ENCODE peak calls at places on chromosomes 7 and 10, in nine cellular contexts. L is Right ventricle myocardium superior; O is mucosa of descending colon; D is GM04503; E is PC-3; F is stimulated activated CD8-positive, alpha-beta memory T cell treated with anti-CD3 and anti-CD28 coated beads, Interleukin-12 subunit alpha, Interleukin-12 subunit beta, amount 100 ng/mL, for 4 hours; C is transverse colon; X is trophoblast cell; S is globus pallidus. N is an unnamed sample.
A peak's percentile ranks its signal among the peaks of the same experiment; 100 is the strongest.

GRCh38 chr10:126803394-126803793 is 101.8 kb upstream of the DOCK1 start:
- DNase-seq in D (no peak), L (no peak), C (no peak), E (no peak), X (no peak), F (no peak), S (no peak), O (no peak), N (no peak)

GRCh38 chr7:113652501-113652900 is 266.3 kb downstream of the PPP1R3A start:
- DNase-seq in E (no peak), L (no peak), X (peak; percentile 35), D (no peak), O (no peak), S (no peak), F (no peak), C (no peak), N (peak; percentile 50)

GRCh38 chr7:46291064-46291463 is 370.0 kb upstream of the IGFBP3 start:
- DNase-seq in L (no peak), F (no peak), S (no peak), E (peak; percentile 75), D (no peak), X (peak; percentile 77), C (no peak), O (no peak), N (peak; percentile 85)

GRCh38 chr10:116768786-116769185 is 26.4 kb upstream of the HSPA12A start:
- DNase-seq in F (no peak), D (no peak), X (no peak), E (peak; percentile 51), L (no peak), O (no peak), C (no peak), S (no peak), N (no peak)

GRCh38 chr7:28083159-28083997 is 97.2 kb downstream of the JAZF1 start:
- DNase-seq in C (no peak), D (no peak), O (no peak), E (no peak), S (no peak), L (no peak), X (peak; percentile 91), F (no peak), N (peak; percentile 91)

GRCh38 chr7:49397750-49398149 is 375.7 kb upstream of the VWC2 start:
- DNase-seq in S (no peak), L (no peak), F (no peak), X (no peak), O (no peak), D (no peak), E (no peak), C (no peak), N (no peak)

GRCh38 chr7:132402096-132402495 is 174.2 kb downstream of the PLXNA4 start:
- DNase-seq in F (no peak), L (no peak), D (no peak), C (no peak), O (no peak), S (no peak), E (no peak), X (no peak), N (no peak)

GRCh38 chr10:72611783-72612182 is 14.1 kb downstream of the MICU1 start:
- DNase-seq in S (no peak), L (no peak), C (no peak), F (no peak), O (no peak), X (no peak), D (no peak), E (no peak), N (no peak)

GRCh38 chr10:52115823-52116222 is 198.3 kb upstream of the DKK1 start:
- DNase-seq in C (no peak), L (no peak), D (no peak), F (no peak), X (no peak), S (no peak), O (no peak), E (peak; percentile 91), N (peak; percentile 2)

GRCh38 chr7:71563276-71563675 is 431.3 kb downstream of the GALNT17 start:
- DNase-seq in C (no peak), O (no peak), E (no peak), X (no peak), S (no peak), L (no peak), F (no peak), D (no peak), N (no peak)

GRCh38 chr10:29917311-29917710 is 142.1 kb downstream of the JCAD start:
- DNase-seq in E (no peak), O (no peak), S (no peak), C (no peak), D (no peak), X (no peak), L (no peak), F (no peak), N (no peak)

GRCh38 chr7:139620676-139621344 is 97.3 kb downstream of the CLEC2L start:
- DNase-seq in X (peak; percentile 76), E (peak; percentile 57), L (no peak), O (peak; percentile 69), D (no peak), C (peak; percentile 49), S (no peak), F (no peak), N (peak; percentile 39)

GRCh38 chr7:72190166-72190565 is 222.0 kb downstream of the CALN1 start:
- DNase-seq in E (no peak), F (no peak), X (no peak), S (no peak), D (no peak), L (no peak), O (no peak), C (no peak), N (no peak)

GRCh38 chr10:71486465-71487114 is 89.9 kb downstream of the CDH23 start:
- DNase-seq in L (peak; percentile 76), C (peak; percentile 71), O (peak; percentile 79), S (peak; percentile 37), F (no peak), D (no peak), X (peak; percentile 85), E (peak; percentile 50), N (peak; percentile 54)

GRCh38 chr7:17406756-17407155 is 108.3 kb downstream of the AHR start:
- DNase-seq in O (no peak), S (no peak), D (no peak), C (no peak), F (no peak), L (no peak), E (no peak), X (peak; percentile 53), N (peak; percentile 63)

GRCh38 chr7:2412587-2413201 is 9.3 kb downstream of the CHST12 start:
- DNase-seq in O (no peak), X (no peak), S (no peak), D (no peak), F (no peak), C (no peak), L (no peak), E (no peak), N (no peak)

GRCh38 chr7:38840736-38841460 is 68.1 kb downstream of the VPS41 start:
- DNase-seq in F (no peak), C (no peak), O (no peak), X (peak; percentile 26), L (no peak), E (peak; percentile 44), S (no peak), D (peak; percentile 60), N (peak; percentile 23)

GRCh38 chr10:6401066-6401465 is 179.0 kb downstream of the PRKCQ start:
- DNase-seq in D (no peak), O (no peak), E (no peak), S (no peak), C (no peak), F (no peak), X (no peak), L (no peak), N (no peak)

GRCh38 chr7:121797283-121798037 is 75.5 kb upstream of the PTPRZ1 start:
- DNase-seq in C (no peak), E (no peak), F (no peak), D (no peak), S (peak; percentile 96), O (no peak), X (no peak), L (no peak), N (peak; percentile 35)

GRCh38 chr7:41421056-41421455 is 281.8 kb downstream of the INHBA start:
- DNase-seq in L (no peak), O (no peak), X (no peak), E (no peak), D (no peak), S (no peak), F (no peak), C (no peak), N (no peak)